ENCODE peak calls at places on chromosomes 16 and 17, in four cellular contexts. O is GM12878, V is GM12865, X is Calu3. R is an unnamed sample.

GRCh38 chr17:49557204-49558024 is 18.3 kb upstream of the NXPH3 start:
- DNase-seq in O (no peak), V (peak), X (peak), R (peak)

GRCh38 chr17:60901806-60902205 is 224.2 kb downstream of the BCAS3 start:
- DNase-seq in O (no peak), V (no peak), X (no peak), R (no peak)

GRCh38 chr17:31211352-31212012 is 85.6 kb downstream of the OMG start:
- DNase-seq in O (no peak), V (no peak), X (no peak), R (no peak)

GRCh38 chr17:81869221-81870154 is 1.6 kb downstream of the ARHGDIA start:
- DNase-seq in O (no peak), V (peak), X (peak), R (peak)

GRCh38 chr17:28744104-28744801 is 442 bp downstream of the TRAF4 start:
- DNase-seq in O (no peak), V (peak), X (peak), R (peak)

GRCh38 chr17:4513113-4514032 is 14.7 kb downstream of the SPNS2 start:
- DNase-seq in O (no peak), V (no peak), X (no peak), R (no peak)

GRCh38 chr16:75023019-75023418 is 24.2 kb downstream of the ZNRF1 start:
- DNase-seq in O (no peak), V (no peak), X (no peak), R (no peak)

GRCh38 chr17:32623196-32623595 is 136.4 kb downstream of the CDK5R1 start:
- DNase-seq in O (no peak), V (no peak), X (no peak), R (no peak)

GRCh38 chr16:88965826-88966480 is 11.1 kb downstream of the CBFA2T3 start:
- DNase-seq in O (no peak), V (peak), X (no peak), R (no peak)

DNA sequence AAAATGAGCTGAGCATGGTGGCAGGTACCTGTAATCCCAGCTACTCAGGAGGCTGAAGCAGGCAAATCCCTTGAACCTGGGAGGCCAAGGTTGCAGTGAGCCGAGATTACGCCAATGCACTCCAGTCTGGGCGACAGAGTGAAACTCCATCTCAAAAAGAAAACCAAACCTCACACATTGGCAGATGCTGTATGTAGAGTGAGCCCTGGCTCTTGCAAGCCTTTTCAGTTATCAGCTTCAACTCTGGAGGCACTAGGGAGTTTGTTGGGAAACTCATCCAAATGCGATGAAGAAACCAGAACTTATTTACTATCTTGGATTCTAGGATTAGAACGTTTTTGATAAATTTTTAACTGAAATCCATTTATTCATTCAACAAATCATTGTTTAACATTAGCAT is 56.9 kb upstream of the RASL10B start:
- DNase-seq in O (no peak), V (no peak), X (no peak), R (no peak)
- TF ChIP-seq CTCF in O (no peak), V (no peak), X (no peak), R (no peak)

DNA sequence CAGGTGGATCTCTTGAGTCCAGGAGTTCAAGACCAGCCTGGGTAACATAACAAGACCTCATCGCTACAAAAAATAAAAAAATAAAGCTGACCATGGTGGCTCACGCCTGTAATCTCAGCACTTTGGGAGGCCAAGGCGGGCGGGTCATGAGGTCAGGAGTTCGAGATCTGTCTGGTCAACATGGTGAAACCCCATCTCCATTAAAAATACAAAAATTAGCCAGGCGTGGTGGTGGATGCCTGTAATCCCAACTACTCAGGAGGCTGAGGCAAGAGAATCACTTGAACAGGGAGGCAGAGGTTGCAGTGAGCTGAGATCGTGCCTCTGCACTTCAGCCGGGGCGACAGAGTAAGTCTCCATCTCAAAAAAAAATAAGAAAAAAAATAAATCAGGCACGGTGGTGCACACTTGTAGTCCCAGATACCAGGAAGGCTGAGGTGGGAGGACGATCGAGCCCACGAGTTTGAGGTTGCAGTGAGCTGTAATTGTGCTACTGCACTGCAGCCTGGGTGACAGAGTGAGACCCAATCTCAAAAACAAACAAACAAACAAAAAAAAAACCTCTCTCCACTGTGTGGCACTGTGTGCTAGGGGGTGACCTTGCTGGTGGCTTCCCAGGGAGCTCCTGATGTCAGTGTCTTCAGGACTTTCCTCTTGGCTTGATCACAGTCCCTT is 19.8 kb upstream of the MAPK3 start:
- DNase-seq in O (peak), V (peak), X (peak), R (peak)
- TF ChIP-seq CTCF in O (peak), V (peak), X (no peak), R (no peak)

GRCh38 chr16:67449328-67449727 is 18.4 kb downstream of the HSD11B2 start:
- DNase-seq in O (no peak), V (no peak), X (no peak), R (no peak)

GRCh38 chr16:67449739-67450138 is 18.8 kb downstream of the HSD11B2 start:
- DNase-seq in O (no peak), V (no peak), X (no peak), R (no peak)

GRCh38 chr16:67446968-67447507 is 16.1 kb downstream of the HSD11B2 start:
- DNase-seq in O (no peak), V (no peak), X (no peak), R (no peak)

GRCh38 chr16:67447508-67448076 is 16.7 kb downstream of the HSD11B2 start:
- DNase-seq in O (peak), V (peak), X (peak), R (peak)

DNA sequence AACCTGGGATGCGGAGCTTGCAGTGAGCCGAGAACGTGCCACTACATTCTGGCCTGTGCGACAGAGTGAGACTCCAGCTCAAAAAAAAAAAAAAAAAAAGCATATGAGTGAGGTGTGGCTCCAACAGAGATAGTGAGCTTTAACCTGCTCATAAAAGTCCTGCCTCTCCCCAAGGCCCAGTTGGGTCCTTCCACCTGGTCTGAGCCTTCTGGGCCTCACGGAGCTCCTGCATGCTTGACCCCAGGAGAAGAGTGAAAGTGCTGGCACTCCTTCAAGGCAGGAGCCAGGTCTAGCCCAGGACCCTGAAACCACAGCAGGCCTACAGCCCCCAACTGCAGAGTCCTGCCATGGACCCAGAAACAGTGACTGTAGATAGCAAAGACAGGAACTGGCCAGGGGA is 17.7 kb downstream of the HSD11B2 start:
- DNase-seq in O (no peak), V (no peak), X (no peak), R (no peak)
- TF ChIP-seq CTCF in O (no peak), V (no peak), X (no peak), R (no peak)

GRCh38 chr16:30526823-30527634 is 663 bp upstream of the ZNF768 start:
- DNase-seq in O (peak), V (peak), X (peak), R (peak)
- TF ChIP-seq CTCF in O (peak), V (peak), X (peak), R (no peak)

GRCh38 chr17:57955183-57955952 is at the start of gene CUEDC1:
- DNase-seq in O (no peak), V (peak), X (peak), R (peak)
- TF ChIP-seq CTCF in O (peak), V (peak), X (peak), R (peak)

GRCh38 chr16:72787519-72788268 is 260.2 kb downstream of the ZFHX3 start:
- DNase-seq in O (peak), V (peak), X (peak), R (peak)
- TF ChIP-seq CTCF in O (no peak), V (no peak), X (no peak), R (no peak)